ENCODE peak calls at places on chromosomes 6 and 20, in nine cellular contexts. R, A, M, Z, G, K, I, J and Q are unnamed samples. For H3K4me1, the result is how much of the 10 kb centered on the place peaks cover.

GRCh38 chr20:46563170-46563847 is 12.9 kb upstream of the OCSTAMP start:
- DNase-seq in Z (no peak), I (no peak), K (no peak), J (no peak), M (no peak), A (peak), G (no peak), R (no peak), Q (no peak)

GRCh38 chr6:74785236-74785635 is 420.6 kb downstream of the COL12A1 start:
- DNase-seq in M (no peak), R (no peak), A (no peak), K (peak), Z (no peak), G (no peak), I (no peak), J (no peak), Q (no peak)

GRCh38 chr6:709471-710056 is 16.6 kb upstream of the EXOC2 start:
- DNase-seq in M (no peak), K (no peak), A (no peak), Z (no peak), G (no peak), R (no peak), I (no peak), J (no peak), Q (no peak)

GRCh38 chr6:37688088-37688850 is 9.4 kb downstream of the MDGA1 start:
- DNase-seq in J (no peak), Z (no peak), R (no peak), M (no peak), I (no peak), G (no peak), A (no peak), K (no peak), Q (no peak)

GRCh38 chr6:21593927-21594421 is 423 bp downstream of the SOX4 start:
- DNase-seq in K (peak), G (peak), A (peak), R (no peak), Z (peak), J (no peak), M (peak), I (peak), Q (peak)

GRCh38 chr6:87483929-87484328 is 11.2 kb downstream of the SLC35A1 start:
- DNase-seq in K (peak), Z (no peak), M (no peak), J (no peak), I (peak), A (no peak), R (peak), G (peak), Q (peak)

GRCh38 chr20:24773168-24773567 is 175.9 kb upstream of the CST7 start:
- DNase-seq in A (no peak), I (peak), K (no peak), G (peak), J (no peak), Z (no peak), R (no peak), M (no peak), Q (no peak)

GRCh38 chr6:111439169-111439568 is 43.8 kb downstream of the REV3L start:
- DNase-seq in M (no peak), J (no peak), A (no peak), Z (no peak), K (no peak), G (no peak), I (no peak), R (no peak), Q (no peak)

GRCh38 chr6:15512126-15512525 is 150.7 kb downstream of the DTNBP1 start:
- DNase-seq in A (peak), R (no peak), Z (no peak), K (no peak), I (no peak), M (no peak), G (peak), J (no peak), Q (peak)

GRCh38 chr6:53439556-53439955 is 90.8 kb upstream of the ELOVL5 start:
- DNase-seq in M (no peak), R (no peak), K (peak), Z (no peak), A (peak), I (peak), J (no peak), G (peak), Q (no peak)

GRCh38 chr6:12507641-12508040 is 208.9 kb upstream of the PHACTR1 start:
- DNase-seq in G (peak), R (no peak), J (no peak), M (no peak), K (no peak), I (peak), Z (no peak), A (no peak), Q (no peak)
- H3K4me3 ChIP-seq in G (no peak), R (no peak), J (no peak), M (no peak), K (no peak), I (no peak), Z (no peak), A (no peak), Q (no peak)

DNA sequence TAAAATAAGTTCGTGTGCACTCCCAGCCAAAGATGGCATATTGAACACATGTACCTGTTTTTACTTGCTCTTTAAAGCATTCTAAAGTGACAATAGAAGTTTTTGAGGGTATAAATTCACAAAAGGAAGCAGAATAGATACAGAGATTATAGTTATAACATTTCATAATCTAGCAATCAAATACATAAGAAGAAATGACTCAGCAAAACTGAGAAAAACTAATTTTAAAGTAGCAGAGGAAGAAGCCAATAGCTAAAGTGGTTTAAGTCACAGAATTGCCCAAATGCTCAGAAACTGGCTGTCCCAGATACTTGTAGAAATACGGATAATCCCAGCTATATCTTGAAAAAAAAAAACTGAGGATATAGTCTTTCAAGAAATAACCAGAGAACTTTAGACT is 49.2 kb upstream of the TBC1D32 start:
- DNase-seq in Z (no peak), J (no peak), A (no peak), K (no peak), G (no peak), I (no peak), R (no peak), M (no peak), Q (no peak)
- H3K4me1 ChIP-seq in Z (under half), J (under half), A (under half), K (under half), G (under half), I (under half), R (under half), M (under half), Q (under half)

GRCh38 chr6:32971581-32972352 is 3.4 kb downstream of the BRD2 start:
- DNase-seq in J (peak), R (peak), A (peak), I (peak), M (peak), G (peak), Z (peak), K (peak), Q (peak)
- TF ChIP-seq CTCF in J (no peak), R (no peak), A (no peak), I (no peak), M (no peak), G (no peak), Z (no peak), K (no peak), Q (no peak)

GRCh38 chr20:21507275-21508229 is 6.3 kb downstream of the NKX2-2 start:
- DNase-seq in K (no peak), M (no peak), J (no peak), Z (no peak), G (no peak), I (no peak), A (no peak), R (no peak), Q (no peak)

GRCh38 chr20:21505161-21505809 is 8.6 kb downstream of the NKX2-2 start:
- DNase-seq in K (peak), M (peak), R (peak), A (peak), G (no peak), I (no peak), J (no peak), Z (peak), Q (peak)

GRCh38 chr20:21508230-21509078 is 5.4 kb downstream of the NKX2-2 start:
- DNase-seq in I (no peak), A (no peak), K (no peak), M (no peak), G (no peak), R (no peak), Z (no peak), J (no peak), Q (no peak)

GRCh38 chr20:21504323-21504722 is 9.5 kb downstream of the NKX2-2 start:
- DNase-seq in M (no peak), A (no peak), I (no peak), K (no peak), J (no peak), R (no peak), G (no peak), Z (no peak), Q (no peak)

DNA sequence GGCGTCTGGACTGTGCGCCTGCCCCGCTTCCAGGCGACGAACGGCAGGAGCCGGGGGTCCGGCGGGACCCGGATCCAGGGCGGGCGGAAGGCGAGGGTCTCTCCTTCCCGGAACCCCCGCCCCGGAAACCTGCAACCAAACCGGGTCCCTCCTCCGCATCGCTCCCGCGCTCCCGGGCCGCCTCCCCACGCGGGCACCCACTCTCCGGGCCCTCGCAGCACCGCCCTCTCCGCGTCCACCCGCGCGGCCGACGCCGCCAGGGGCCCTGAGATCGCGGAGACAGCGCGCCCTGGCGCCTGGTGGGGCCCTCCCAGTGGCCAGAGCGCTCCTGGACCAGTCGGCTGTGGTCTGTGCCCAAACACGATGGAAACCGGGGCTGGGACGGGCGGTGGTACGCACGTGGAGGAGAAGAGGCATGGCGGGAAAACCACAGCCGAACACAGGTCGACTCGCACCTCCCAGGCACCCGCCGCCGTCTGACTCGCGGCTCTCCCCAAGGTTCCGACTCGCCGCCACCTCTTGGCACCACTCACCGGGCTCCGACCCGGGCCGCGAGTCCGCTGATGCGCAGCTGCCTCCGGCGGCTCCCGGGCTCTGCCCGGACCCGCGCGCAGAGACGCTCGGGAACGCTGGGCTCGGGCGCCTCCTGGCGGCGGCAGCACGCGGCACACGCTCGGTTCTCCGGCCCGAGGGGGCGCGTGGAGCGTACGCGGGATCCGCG is 7.9 kb downstream of the NKX2-2 start:
- DNase-seq in G (peak), A (peak), R (peak), K (peak), J (no peak), I (peak), Z (peak), M (peak), Q (peak)
- H3K4me3 ChIP-seq in G (no peak), A (peak), R (peak), K (peak), J (peak), I (peak), Z (peak), M (no peak), Q (peak)

GRCh38 chr6:42566614-42567208 is 2.9 kb downstream of the UBR2 start:
- DNase-seq in G (no peak), K (no peak), A (no peak), R (no peak), M (no peak), I (no peak), Z (no peak), J (no peak), Q (no peak)
- H3K4me1 ChIP-seq in G (under half), K (under half), A (under half), R (half or more), M (under half), I (under half), Z (under half), J (under half), Q (under half)

GRCh38 chr6:81331526-81331925 is 421.0 kb downstream of the TENT5A start:
- DNase-seq in M (no peak), I (peak), K (peak), G (peak), R (no peak), Z (no peak), J (no peak), A (no peak), Q (no peak)
- TF ChIP-seq CTCF in M (no peak), I (no peak), K (no peak), G (no peak), R (no peak), Z (no peak), J (no peak), A (no peak), Q (no peak)

GRCh38 chr20:23049201-23049932 is at the start of gene THBD:
- DNase-seq in R (peak), J (peak), G (peak), I (peak), K (peak), M (peak), A (peak), Z (peak), Q (no peak)

GRCh38 chr20:23047001-23047737 is 2.3 kb downstream of the THBD start:
- DNase-seq in M (no peak), R (no peak), J (no peak), K (no peak), G (no peak), I (no peak), Z (no peak), A (no peak), Q (no peak)

GRCh38 chr20:23049933-23050838 is 714 bp upstream of the THBD start:
- DNase-seq in A (peak), R (peak), I (peak), Z (peak), K (no peak), M (peak), J (peak), G (no peak), Q (no peak)

GRCh38 chr20:23047738-23048214 is 1.7 kb downstream of the THBD start:
- DNase-seq in G (no peak), K (no peak), M (no peak), I (no peak), A (no peak), R (peak), J (no peak), Z (peak), Q (no peak)

GRCh38 chr20:23048283-23049200 is 930 bp downstream of the THBD start:
- DNase-seq in J (peak), R (peak), M (no peak), G (peak), I (peak), A (peak), K (peak), Z (peak), Q (no peak)
- H3K4me3 ChIP-seq in J (peak), R (peak), M (peak), G (peak), I (peak), A (peak), K (no peak), Z (peak), Q (no peak)

GRCh38 chr6:149950423-149950822 is 8.6 kb downstream of the ULBP2 start:
- DNase-seq in I (no peak), R (no peak), J (no peak), Z (no peak), A (no peak), K (no peak), G (no peak), M (no peak), Q (no peak)

GRCh38 chr6:149951626-149952025 is 9.8 kb downstream of the ULBP2 start:
- DNase-seq in M (no peak), A (no peak), Z (no peak), G (no peak), J (peak), K (no peak), I (no peak), R (no peak), Q (no peak)

GRCh38 chr6:149948011-149948410 is 6.2 kb downstream of the ULBP2 start:
- DNase-seq in G (no peak), I (no peak), Z (no peak), R (no peak), J (no peak), A (no peak), K (no peak), M (no peak), Q (no peak)

GRCh38 chr6:149948616-149949015 is 6.8 kb downstream of the ULBP2 start:
- DNase-seq in M (no peak), J (no peak), I (no peak), Z (no peak), K (no peak), A (no peak), R (no peak), G (no peak), Q (no peak)

GRCh38 chr6:149951096-149951495 is 9.3 kb downstream of the ULBP2 start:
- DNase-seq in I (no peak), A (no peak), K (no peak), J (no peak), Z (no peak), R (no peak), G (no peak), M (no peak), Q (no peak)
- H3K4me1 ChIP-seq in I (under half), A (under half), K (under half), J (under half), Z (under half), R (under half), G (under half), M (under half), Q (under half)

GRCh38 chr6:118736351-118736750 is 85.0 kb upstream of the CEP85L start:
- DNase-seq in J (no peak), I (no peak), M (no peak), R (no peak), Z (no peak), G (no peak), A (no peak), K (no peak), Q (no peak)
- TF ChIP-seq CTCF in J (no peak), I (no peak), M (no peak), R (no peak), Z (no peak), G (no peak), A (no peak), K (no peak), Q (no peak)